ENCODE peak calls at places on chromosomes 3 and 15, in nine cellular contexts. A is H9, Q is GM13977, V is fibroblast of pulmonary artery, H is Panc1, P is HFF-Myc, M is RWPE1, E is IMR-90, D is left lung. I is an unnamed sample.

GRCh38 chr3:170956647-170957046 is 48.2 kb upstream of the EIF5A2 start:
- DNase-seq in A (no peak), Q (no peak), V (no peak), H (no peak), P (no peak), M (no peak), E (no peak), D (no peak), I (no peak)

GRCh38 chr15:81288040-81288439 is 35.9 kb downstream of the STARD5 start:
- DNase-seq in A (no peak), Q (no peak), V (no peak), H (no peak), P (no peak), M (no peak), E (no peak), D (no peak), I (no peak)

GRCh38 chr15:78392430-78392829 is 45.6 kb upstream of the IREB2 start:
- DNase-seq in A (no peak), Q (no peak), V (no peak), H (no peak), P (no peak), M (no peak), E (no peak), D (no peak), I (no peak)

GRCh38 chr15:87817553-87817952 is 439.0 kb downstream of the NTRK3 start:
- DNase-seq in A (no peak), Q (no peak), V (peak), H (no peak), P (no peak), M (no peak), E (peak), D (no peak), I (no peak)

GRCh38 chr15:52783191-52783829 is 6.8 kb downstream of the ONECUT1 start:
- DNase-seq in A (peak), Q (peak), V (peak), H (no peak), P (no peak), M (no peak), E (no peak), D (no peak), I (no peak)

GRCh38 chr3:171077261-171077660 is 50.7 kb upstream of the SLC2A2 start:
- DNase-seq in A (no peak), Q (no peak), V (no peak), H (no peak), P (no peak), M (no peak), E (no peak), D (no peak), I (no peak)

GRCh38 chr15:61556037-61556648 is 327.0 kb upstream of the RORA start:
- DNase-seq in A (no peak), Q (no peak), V (peak), H (peak), P (no peak), M (peak), E (peak), D (no peak), I (no peak)

GRCh38 chr3:23659274-23659673 is 146.5 kb upstream of the UBE2E1 start:
- DNase-seq in A (no peak), Q (peak), V (no peak), H (no peak), P (no peak), M (no peak), E (no peak), D (no peak), I (no peak)

GRCh38 chr3:188695251-188695650 is 476.5 kb upstream of the TPRG1 start:
- DNase-seq in A (no peak), Q (no peak), V (no peak), H (no peak), P (no peak), M (peak), E (peak), D (no peak), I (no peak)

GRCh38 chr15:70471517-70471916 is 291.8 kb downstream of the UACA start:
- DNase-seq in A (no peak), Q (no peak), V (no peak), H (no peak), P (no peak), M (no peak), E (no peak), D (no peak), I (no peak)

GRCh38 chr3:150388468-150389418 is 19.4 kb upstream of the TSC22D2 start:
- DNase-seq in A (no peak), Q (no peak), V (no peak), H (no peak), P (no peak), M (no peak), E (no peak), D (no peak), I (no peak)

DNA sequence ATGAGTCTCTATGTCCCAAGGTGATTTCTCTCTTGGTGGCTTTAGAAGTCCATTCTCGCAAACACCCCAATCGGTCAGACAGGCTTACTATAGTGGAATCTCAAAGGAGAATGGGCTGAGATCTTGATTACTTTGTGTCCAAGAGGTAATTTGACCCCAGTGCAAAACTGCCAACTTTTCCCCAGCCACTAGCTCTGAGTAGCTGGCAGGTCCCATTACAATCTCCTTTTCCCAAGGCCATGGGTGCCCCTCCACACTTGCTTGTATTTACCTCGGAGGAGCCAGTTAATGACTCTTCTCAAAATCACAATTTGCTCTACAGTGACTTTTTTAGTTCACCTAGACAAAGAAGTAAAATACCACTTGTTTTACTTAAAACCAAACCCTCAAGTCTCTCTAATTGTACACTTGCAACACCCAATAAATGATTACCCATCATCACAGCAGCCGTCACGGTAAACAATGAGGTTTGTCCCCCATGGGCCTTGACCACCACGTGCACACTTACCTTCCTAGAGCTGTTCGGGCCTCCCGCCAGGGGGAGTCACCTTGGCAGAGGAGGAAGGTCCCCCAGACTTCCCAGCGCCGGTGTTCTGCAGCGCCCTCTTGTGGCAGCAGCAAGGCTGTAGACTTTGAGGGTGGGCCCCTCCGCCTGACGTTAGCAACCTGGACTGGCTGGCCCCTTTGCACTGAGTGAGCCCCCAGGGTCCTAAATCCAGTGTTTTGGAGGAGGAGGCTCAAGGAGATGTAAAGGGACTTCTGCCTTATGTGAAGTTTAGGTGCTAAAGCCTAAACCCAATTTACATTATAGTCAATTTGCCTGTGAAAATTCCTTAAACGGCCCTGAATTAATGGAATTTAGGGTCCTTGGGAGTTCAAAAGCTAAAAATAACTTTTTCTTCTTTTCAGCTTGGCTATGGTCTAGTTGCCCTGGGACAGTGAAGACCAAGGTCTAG is 18.7 kb upstream of the HDAC11 start:
- DNase-seq in A (peak), Q (peak), V (peak), H (no peak), P (no peak), M (peak), E (peak), D (no peak), I (no peak)
- TF ChIP-seq CTCF in A (peak), Q (peak), V (peak), H (peak), P (peak), M (peak), E (peak), D (peak), I (peak)

DNA sequence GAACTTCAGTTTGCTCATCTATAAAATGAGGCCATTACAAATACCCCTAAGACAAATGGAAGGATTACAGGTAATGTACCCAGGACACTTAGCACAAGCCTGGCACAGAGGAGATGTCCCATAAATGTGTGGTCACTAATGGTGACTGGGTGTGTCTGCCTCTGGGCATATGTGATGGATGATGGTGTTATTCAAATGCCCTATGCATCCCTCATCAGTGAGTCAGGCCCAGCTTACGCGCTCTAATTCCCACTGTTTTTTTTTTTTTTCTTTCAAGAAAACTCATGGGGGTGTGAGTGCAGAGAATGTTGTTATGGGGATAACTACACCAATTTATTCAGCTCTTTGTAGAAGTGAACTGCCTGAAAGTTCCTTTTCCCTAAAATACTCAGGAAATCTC is 23.6 kb upstream of the KIF23 start:
- DNase-seq in A (no peak), Q (no peak), V (no peak), H (no peak), P (no peak), M (peak), E (peak), D (no peak), I (peak)
- TF ChIP-seq CTCF in A (no peak), Q (no peak), V (no peak), H (no peak), P (no peak), M (no peak), E (no peak), D (no peak), I (no peak)

GRCh38 chr3:139721370-139721769 is 43.6 kb upstream of the NMNAT3 start:
- DNase-seq in A (no peak), Q (no peak), V (no peak), H (no peak), P (no peak), M (no peak), E (no peak), D (no peak), I (no peak)

GRCh38 chr3:139716908-139717485 is 39.2 kb upstream of the NMNAT3 start:
- DNase-seq in A (no peak), Q (no peak), V (no peak), H (no peak), P (no peak), M (no peak), E (no peak), D (no peak), I (no peak)

GRCh38 chr3:139715736-139716135 is 38.0 kb upstream of the NMNAT3 start:
- DNase-seq in A (no peak), Q (no peak), V (no peak), H (no peak), P (no peak), M (peak), E (no peak), D (no peak), I (no peak)

GRCh38 chr3:139718415-139718814 is 40.6 kb upstream of the NMNAT3 start:
- DNase-seq in A (peak), Q (no peak), V (peak), H (no peak), P (peak), M (peak), E (peak), D (no peak), I (no peak)
- TF ChIP-seq CTCF in A (peak), Q (no peak), V (peak), H (peak), P (peak), M (no peak), E (peak), D (no peak), I (peak)

GRCh38 chr15:50128266-50128665 is 9.2 kb upstream of the ATP8B4 start:
- DNase-seq in A (peak), Q (no peak), V (no peak), H (no peak), P (no peak), M (no peak), E (no peak), D (peak), I (no peak)
- TF ChIP-seq CTCF in A (peak), Q (no peak), V (no peak), H (no peak), P (no peak), M (no peak), E (no peak), D (peak), I (no peak)

DNA sequence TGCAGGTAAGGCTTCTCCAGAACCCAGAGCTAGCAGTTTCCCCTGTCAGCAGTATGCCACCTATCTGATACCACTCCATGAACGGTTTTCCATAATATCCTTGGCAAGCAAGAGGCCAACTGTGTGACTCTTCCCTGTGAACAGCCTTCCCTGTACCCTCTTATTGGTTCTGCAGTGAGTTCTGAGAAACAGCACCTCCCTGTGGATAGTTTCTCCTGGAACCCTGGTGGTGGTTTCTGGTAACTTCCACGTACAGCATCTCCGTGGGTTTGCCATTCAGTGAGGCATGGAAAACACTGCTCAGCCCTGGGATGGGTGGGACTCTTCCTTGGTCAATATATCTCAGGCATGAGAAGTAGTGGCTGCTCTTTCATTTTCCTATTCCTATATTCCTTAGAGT is 19.4 kb upstream of the SERPINI2 start:
- DNase-seq in A (peak), Q (no peak), V (no peak), H (no peak), P (no peak), M (no peak), E (no peak), D (no peak), I (no peak)
- TF ChIP-seq CTCF in A (peak), Q (peak), V (peak), H (peak), P (no peak), M (no peak), E (no peak), D (no peak), I (no peak)

GRCh38 chr3:155416500-155417118 is 123.1 kb upstream of the STRIT1 start:
- DNase-seq in A (no peak), Q (no peak), V (peak), H (peak), P (no peak), M (peak), E (peak), D (no peak), I (no peak)

GRCh38 chr3:155412856-155413255 is 119.4 kb upstream of the STRIT1 start:
- DNase-seq in A (no peak), Q (no peak), V (no peak), H (no peak), P (no peak), M (no peak), E (no peak), D (no peak), I (no peak)

GRCh38 chr3:155420869-155421486 is 127.5 kb upstream of the STRIT1 start:
- DNase-seq in A (no peak), Q (no peak), V (no peak), H (no peak), P (no peak), M (no peak), E (no peak), D (no peak), I (no peak)

GRCh38 chr3:155418426-155418825 is 124.9 kb upstream of the STRIT1 start:
- DNase-seq in A (no peak), Q (no peak), V (peak), H (no peak), P (no peak), M (no peak), E (no peak), D (no peak), I (no peak)

DNA sequence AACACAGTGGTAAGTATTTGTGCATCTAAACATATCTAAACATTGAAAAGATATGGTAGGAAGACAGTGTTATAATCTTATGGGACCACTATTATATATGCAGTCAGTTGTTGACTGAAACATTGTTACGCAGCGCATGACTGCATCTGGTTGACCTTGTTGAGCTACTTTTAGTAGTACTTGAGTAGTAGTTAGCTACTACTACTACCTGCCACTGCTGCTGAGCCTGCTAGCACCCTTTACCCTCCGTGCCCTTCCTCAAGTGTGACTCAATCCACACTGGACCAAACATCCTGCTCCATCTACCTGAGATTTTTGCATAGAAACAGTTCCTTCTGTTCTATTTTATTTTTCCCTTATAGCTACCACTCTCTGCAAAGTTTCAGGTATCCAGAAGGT is 123.6 kb upstream of the STRIT1 start:
- DNase-seq in A (no peak), Q (no peak), V (no peak), H (no peak), P (no peak), M (no peak), E (no peak), D (no peak), I (no peak)
- TF ChIP-seq CTCF in A (no peak), Q (no peak), V (no peak), H (no peak), P (no peak), M (no peak), E (no peak), D (no peak), I (no peak)

DNA sequence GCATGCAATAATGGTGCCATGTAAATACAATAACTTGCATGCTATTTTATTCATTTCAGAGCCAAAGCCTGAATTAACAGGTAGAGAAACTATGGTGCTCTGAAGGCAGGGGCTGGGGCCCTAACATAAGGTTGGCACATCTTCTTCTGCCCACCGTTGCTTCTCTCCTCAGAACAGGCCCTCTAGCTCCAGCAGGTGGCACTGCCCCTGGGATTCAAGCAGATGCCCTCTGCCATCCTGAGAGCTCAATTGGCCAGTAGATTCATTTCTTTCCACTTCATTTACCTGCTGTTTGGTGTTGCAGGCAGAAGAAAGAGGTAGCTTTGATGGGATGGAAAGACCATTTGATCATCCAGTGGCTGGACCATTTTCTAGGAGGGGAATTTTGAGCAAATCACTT is 130.5 kb downstream of the FOXB1 start:
- DNase-seq in A (no peak), Q (no peak), V (no peak), H (no peak), P (no peak), M (no peak), E (no peak), D (no peak), I (no peak)
- TF ChIP-seq CTCF in A (peak), Q (no peak), V (no peak), H (peak), P (peak), M (no peak), E (no peak), D (no peak), I (peak)

GRCh38 chr3:14608298-14608697 is 43.3 kb upstream of the CCDC174 start:
- DNase-seq in A (no peak), Q (no peak), V (no peak), H (no peak), P (no peak), M (no peak), E (no peak), D (no peak), I (no peak)
- TF ChIP-seq CTCF in A (peak), Q (no peak), V (no peak), H (peak), P (peak), M (no peak), E (no peak), D (no peak), I (no peak)

GRCh38 chr3:135811597-135811996 is 153.9 kb upstream of the PPP2R3A start:
- DNase-seq in A (no peak), Q (no peak), V (no peak), H (no peak), P (no peak), M (no peak), E (no peak), D (no peak), I (no peak)
- TF ChIP-seq CTCF in A (no peak), Q (no peak), V (no peak), H (no peak), P (no peak), M (no peak), E (no peak), D (no peak), I (no peak)